ENCODE peak calls at places on chromosomes 2 and 18, in eight cellular contexts. One of them, this sample, is unnamed.
A peak's percentile ranks its signal among the peaks of the same experiment; 100 is the strongest.

GRCh38 chr2:74146929-74147728 is 583 bp downstream of the BOLA3 start:
- DNase-seq in sigmoid colon: no peak
- DNase-seq in cardiac fibroblast: peak; percentile 53
- DNase-seq in MM.1S: peak; percentile 45
- DNase-seq in coronary artery: no peak
- DNase-seq in lower lobe of right lung: no peak
- DNase-seq in fibroblast of the aortic adventitia: peak; percentile 31
- DNase-seq in GM12865: peak; percentile 61
- DNase-seq in this sample: no peak

GRCh38 chr2:23522726-23523410 is 137.9 kb downstream of the KLHL29 start:
- DNase-seq in cardiac fibroblast: no peak
- DNase-seq in lower lobe of right lung: no peak
- DNase-seq in fibroblast of the aortic adventitia: no peak
- DNase-seq in sigmoid colon: no peak
- DNase-seq in GM12865: no peak
- DNase-seq in coronary artery: no peak
- DNase-seq in MM.1S: no peak
- DNase-seq in this sample: no peak

GRCh38 chr2:19911799-19912509 is 10.2 kb upstream of the TTC32 start:
- DNase-seq in sigmoid colon: no peak
- DNase-seq in coronary artery: no peak
- DNase-seq in fibroblast of the aortic adventitia: peak; percentile 36
- DNase-seq in MM.1S: no peak
- DNase-seq in lower lobe of right lung: no peak
- DNase-seq in cardiac fibroblast: peak; percentile 89
- DNase-seq in GM12865: no peak
- DNase-seq in this sample: peak; percentile 80

GRCh38 chr2:69844560-69844959 is 15.1 kb downstream of the GMCL1 start:
- DNase-seq in sigmoid colon: no peak
- DNase-seq in coronary artery: no peak
- DNase-seq in cardiac fibroblast: no peak
- DNase-seq in fibroblast of the aortic adventitia: no peak
- DNase-seq in lower lobe of right lung: no peak
- DNase-seq in GM12865: no peak
- DNase-seq in MM.1S: no peak
- DNase-seq in this sample: no peak

GRCh38 chr2:216189410-216189809 is 80.3 kb downstream of the XRCC5 start:
- DNase-seq in MM.1S: no peak
- DNase-seq in GM12865: no peak
- DNase-seq in coronary artery: no peak
- DNase-seq in lower lobe of right lung: no peak
- DNase-seq in fibroblast of the aortic adventitia: peak; percentile 16
- DNase-seq in cardiac fibroblast: no peak
- DNase-seq in sigmoid colon: no peak
- DNase-seq in this sample: no peak

GRCh38 chr18:46335551-46336059 is 231.4 kb downstream of the HAUS1 start:
- DNase-seq in lower lobe of right lung: no peak
- DNase-seq in cardiac fibroblast: no peak
- DNase-seq in MM.1S: no peak
- DNase-seq in sigmoid colon: peak; percentile 58
- DNase-seq in GM12865: no peak
- DNase-seq in coronary artery: no peak
- DNase-seq in fibroblast of the aortic adventitia: no peak
- DNase-seq in this sample: no peak

GRCh38 chr18:70322928-70323327 is 34.1 kb downstream of the SOCS6 start:
- DNase-seq in coronary artery: no peak
- DNase-seq in MM.1S: no peak
- DNase-seq in sigmoid colon: no peak
- DNase-seq in cardiac fibroblast: peak; percentile 43
- DNase-seq in fibroblast of the aortic adventitia: peak; percentile 71
- DNase-seq in GM12865: no peak
- DNase-seq in lower lobe of right lung: no peak
- DNase-seq in this sample: peak; percentile 48

GRCh38 chr2:126299469-126299976 is 356.4 kb upstream of the GYPC start:
- DNase-seq in MM.1S: no peak
- DNase-seq in cardiac fibroblast: no peak
- DNase-seq in GM12865: no peak
- DNase-seq in fibroblast of the aortic adventitia: no peak
- DNase-seq in coronary artery: no peak
- DNase-seq in lower lobe of right lung: no peak
- DNase-seq in sigmoid colon: no peak
- DNase-seq in this sample: no peak

GRCh38 chr18:5424903-5425302 is 118.9 kb downstream of the EPB41L3 start:
- DNase-seq in GM12865: peak; percentile 32
- DNase-seq in lower lobe of right lung: no peak
- DNase-seq in sigmoid colon: no peak
- DNase-seq in coronary artery: no peak
- DNase-seq in cardiac fibroblast: peak; percentile 56
- DNase-seq in MM.1S: peak; percentile 59
- DNase-seq in fibroblast of the aortic adventitia: peak; percentile 46
- DNase-seq in this sample: peak; percentile 51

GRCh38 chr18:8468911-8469310 is 140.3 kb upstream of the RAB12 start:
- DNase-seq in MM.1S: no peak
- DNase-seq in lower lobe of right lung: no peak
- DNase-seq in sigmoid colon: no peak
- DNase-seq in cardiac fibroblast: peak; percentile 55
- DNase-seq in fibroblast of the aortic adventitia: peak; percentile 36
- DNase-seq in GM12865: no peak
- DNase-seq in coronary artery: no peak
- DNase-seq in this sample: peak; percentile 71

GRCh38 chr2:106596844-106597243 is 109.7 kb downstream of the CD8B2 start:
- DNase-seq in coronary artery: no peak
- DNase-seq in GM12865: peak; percentile 6
- DNase-seq in lower lobe of right lung: no peak
- DNase-seq in fibroblast of the aortic adventitia: no peak
- DNase-seq in MM.1S: no peak
- DNase-seq in cardiac fibroblast: peak; percentile 4
- DNase-seq in sigmoid colon: no peak
- DNase-seq in this sample: no peak
- TF ChIP-seq CTCF in coronary artery: no peak
- TF ChIP-seq CTCF in GM12865: peak; percentile 29
- TF ChIP-seq CTCF in lower lobe of right lung: peak; percentile 17
- TF ChIP-seq CTCF in fibroblast of the aortic adventitia: peak; percentile 40
- TF ChIP-seq CTCF in MM.1S: peak; percentile 17
- TF ChIP-seq CTCF in cardiac fibroblast: peak; percentile 27
- TF ChIP-seq CTCF in sigmoid colon: no peak
- TF ChIP-seq CTCF in this sample: peak; percentile 18

GRCh38 chr2:64023485-64024258 is 4.4 kb upstream of the VPS54 start:
- DNase-seq in GM12865: peak; percentile 27
- DNase-seq in sigmoid colon: no peak
- DNase-seq in cardiac fibroblast: no peak
- DNase-seq in lower lobe of right lung: no peak
- DNase-seq in MM.1S: peak; percentile 73
- DNase-seq in coronary artery: no peak
- DNase-seq in fibroblast of the aortic adventitia: no peak
- DNase-seq in this sample: no peak

GRCh38 chr2:64019975-64020281 is 700 bp upstream of the VPS54 start:
- DNase-seq in lower lobe of right lung: no peak
- DNase-seq in fibroblast of the aortic adventitia: peak; percentile 69
- DNase-seq in cardiac fibroblast: no peak
- DNase-seq in MM.1S: peak; percentile 39
- DNase-seq in GM12865: no peak
- DNase-seq in sigmoid colon: no peak
- DNase-seq in coronary artery: no peak
- DNase-seq in this sample: no peak

GRCh38 chr2:64019083-64019974 is at the start of gene VPS54:
- DNase-seq in sigmoid colon: peak; percentile 82
- DNase-seq in coronary artery: peak; percentile 81
- DNase-seq in cardiac fibroblast: peak; percentile 65
- DNase-seq in GM12865: peak; percentile 70
- DNase-seq in MM.1S: peak; percentile 55
- DNase-seq in lower lobe of right lung: peak; percentile 76
- DNase-seq in fibroblast of the aortic adventitia: peak; percentile 62
- DNase-seq in this sample: no peak

GRCh38 chr2:64024259-64024949 is 5.2 kb upstream of the VPS54 start:
- DNase-seq in cardiac fibroblast: no peak
- DNase-seq in fibroblast of the aortic adventitia: no peak
- DNase-seq in sigmoid colon: no peak
- DNase-seq in GM12865: no peak
- DNase-seq in coronary artery: no peak
- DNase-seq in lower lobe of right lung: no peak
- DNase-seq in MM.1S: no peak
- DNase-seq in this sample: no peak

GRCh38 chr2:64021578-64021977 is 2.4 kb upstream of the VPS54 start:
- DNase-seq in sigmoid colon: no peak
- DNase-seq in cardiac fibroblast: peak; percentile 35
- DNase-seq in coronary artery: no peak
- DNase-seq in MM.1S: no peak
- DNase-seq in lower lobe of right lung: no peak
- DNase-seq in GM12865: no peak
- DNase-seq in fibroblast of the aortic adventitia: no peak
- DNase-seq in this sample: no peak
- H3K4me3 ChIP-seq in sigmoid colon: no peak overlapping the region
- H3K4me3 ChIP-seq in cardiac fibroblast: no peak overlapping the region
- H3K4me3 ChIP-seq in coronary artery: no peak overlapping the region
- H3K4me3 ChIP-seq in MM.1S: no peak overlapping the region
- H3K4me3 ChIP-seq in lower lobe of right lung: no peak overlapping the region
- H3K4me3 ChIP-seq in GM12865: no peak overlapping the region
- H3K4me3 ChIP-seq in fibroblast of the aortic adventitia: no peak overlapping the region
- H3K4me3 ChIP-seq in this sample: no peak overlapping the region

GRCh38 chr2:88919087-88919738 is 227.7 kb downstream of the RPIA start:
- DNase-seq in cardiac fibroblast: peak; percentile 57
- DNase-seq in coronary artery: no peak
- DNase-seq in GM12865: peak; percentile 21
- DNase-seq in MM.1S: peak; percentile 39
- DNase-seq in fibroblast of the aortic adventitia: peak; percentile 57
- DNase-seq in lower lobe of right lung: no peak
- DNase-seq in sigmoid colon: no peak
- DNase-seq in this sample: no peak
- TF ChIP-seq CTCF in cardiac fibroblast: peak; percentile 76
- TF ChIP-seq CTCF in coronary artery: peak; percentile 38
- TF ChIP-seq CTCF in GM12865: peak; percentile 49
- TF ChIP-seq CTCF in MM.1S: peak; percentile 71
- TF ChIP-seq CTCF in fibroblast of the aortic adventitia: peak; percentile 81
- TF ChIP-seq CTCF in lower lobe of right lung: peak; percentile 54
- TF ChIP-seq CTCF in sigmoid colon: peak; percentile 24
- TF ChIP-seq CTCF in this sample: peak; percentile 69

GRCh38 chr18:47893939-47894699 is 36.3 kb downstream of the SMAD2 start:
- DNase-seq in MM.1S: no peak
- DNase-seq in GM12865: no peak
- DNase-seq in coronary artery: no peak
- DNase-seq in fibroblast of the aortic adventitia: peak; percentile 39
- DNase-seq in lower lobe of right lung: no peak
- DNase-seq in sigmoid colon: no peak
- DNase-seq in cardiac fibroblast: no peak
- DNase-seq in this sample: no peak

GRCh38 chr18:47895565-47896250 is 34.8 kb downstream of the SMAD2 start:
- DNase-seq in GM12865: no peak
- DNase-seq in MM.1S: no peak
- DNase-seq in coronary artery: no peak
- DNase-seq in sigmoid colon: no peak
- DNase-seq in lower lobe of right lung: no peak
- DNase-seq in fibroblast of the aortic adventitia: no peak
- DNase-seq in cardiac fibroblast: no peak
- DNase-seq in this sample: no peak

GRCh38 chr18:47898055-47898454 is 32.4 kb downstream of the SMAD2 start:
- DNase-seq in sigmoid colon: no peak
- DNase-seq in cardiac fibroblast: no peak
- DNase-seq in coronary artery: no peak
- DNase-seq in MM.1S: no peak
- DNase-seq in GM12865: no peak
- DNase-seq in fibroblast of the aortic adventitia: peak; percentile 13
- DNase-seq in lower lobe of right lung: no peak
- DNase-seq in this sample: no peak

GRCh38 chr18:47888156-47888555 is 42.3 kb downstream of the SMAD2 start:
- DNase-seq in coronary artery: no peak
- DNase-seq in GM12865: no peak
- DNase-seq in lower lobe of right lung: no peak
- DNase-seq in cardiac fibroblast: no peak
- DNase-seq in sigmoid colon: no peak
- DNase-seq in fibroblast of the aortic adventitia: no peak
- DNase-seq in MM.1S: no peak
- DNase-seq in this sample: no peak

DNA sequence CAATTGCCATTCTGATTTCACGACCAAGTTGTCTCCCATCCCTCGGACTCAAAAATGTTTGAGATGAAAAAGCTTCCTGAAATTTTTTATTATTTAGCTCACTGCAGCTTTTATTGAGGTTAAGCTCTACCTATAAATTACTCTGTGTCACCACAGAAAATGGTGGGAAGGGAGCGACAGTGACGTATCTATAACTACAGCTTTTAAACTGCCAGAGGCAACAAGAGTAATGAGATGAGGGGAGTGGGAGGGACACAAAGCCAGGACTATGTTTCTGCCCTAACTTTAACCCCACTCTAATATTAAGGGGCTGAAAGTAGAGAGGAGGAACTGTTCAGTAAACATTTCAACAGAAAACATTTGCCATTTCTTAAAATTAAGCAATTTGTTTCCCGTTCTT is 37.4 kb downstream of the SMAD2 start:
- DNase-seq in cardiac fibroblast: no peak
- DNase-seq in lower lobe of right lung: no peak
- DNase-seq in MM.1S: no peak
- DNase-seq in coronary artery: no peak
- DNase-seq in fibroblast of the aortic adventitia: no peak
- DNase-seq in GM12865: no peak
- DNase-seq in sigmoid colon: no peak
- DNase-seq in this sample: no peak
- H3K4me3 ChIP-seq in cardiac fibroblast: no peak overlapping the region
- H3K4me3 ChIP-seq in lower lobe of right lung: no peak overlapping the region
- H3K4me3 ChIP-seq in MM.1S: no peak overlapping the region
- H3K4me3 ChIP-seq in coronary artery: no peak overlapping the region
- H3K4me3 ChIP-seq in fibroblast of the aortic adventitia: no peak overlapping the region
- H3K4me3 ChIP-seq in GM12865: no peak overlapping the region
- H3K4me3 ChIP-seq in sigmoid colon: no peak overlapping the region
- H3K4me3 ChIP-seq in this sample: no peak overlapping the region

GRCh38 chr18:73891572-73892421 is 255.8 kb downstream of the FBXO15 start:
- DNase-seq in sigmoid colon: no peak
- DNase-seq in lower lobe of right lung: no peak
- DNase-seq in GM12865: no peak
- DNase-seq in coronary artery: no peak
- DNase-seq in fibroblast of the aortic adventitia: no peak
- DNase-seq in MM.1S: no peak
- DNase-seq in cardiac fibroblast: no peak
- DNase-seq in this sample: no peak
- TF ChIP-seq CTCF in sigmoid colon: no peak
- TF ChIP-seq CTCF in lower lobe of right lung: no peak
- TF ChIP-seq CTCF in GM12865: no peak
- TF ChIP-seq CTCF in coronary artery: no peak
- TF ChIP-seq CTCF in fibroblast of the aortic adventitia: no peak
- TF ChIP-seq CTCF in MM.1S: no peak
- TF ChIP-seq CTCF in cardiac fibroblast: no peak
- TF ChIP-seq CTCF in this sample: peak; percentile 14

GRCh38 chr2:237603718-237604362 is 13.3 kb upstream of the RAB17 start:
- DNase-seq in MM.1S: peak; percentile 91
- DNase-seq in lower lobe of right lung: no peak
- DNase-seq in GM12865: peak; percentile 52
- DNase-seq in sigmoid colon: no peak
- DNase-seq in cardiac fibroblast: peak; percentile 85
- DNase-seq in coronary artery: no peak
- DNase-seq in fibroblast of the aortic adventitia: peak; percentile 37
- DNase-seq in this sample: no peak
- H3K4me3 ChIP-seq in MM.1S: no peak overlapping the region
- H3K4me3 ChIP-seq in lower lobe of right lung: peak overlapping the region; percentile 10
- H3K4me3 ChIP-seq in GM12865: no peak overlapping the region
- H3K4me3 ChIP-seq in sigmoid colon: no peak overlapping the region
- H3K4me3 ChIP-seq in cardiac fibroblast: no peak overlapping the region
- H3K4me3 ChIP-seq in coronary artery: no peak overlapping the region
- H3K4me3 ChIP-seq in fibroblast of the aortic adventitia: no peak overlapping the region
- H3K4me3 ChIP-seq in this sample: no peak overlapping the region

GRCh38 chr2:63841254-63842022 is at the start of gene UGP2:
- DNase-seq in MM.1S: peak; percentile 89
- DNase-seq in cardiac fibroblast: peak; percentile 96
- DNase-seq in GM12865: peak; percentile 93
- DNase-seq in fibroblast of the aortic adventitia: peak; percentile 90
- DNase-seq in sigmoid colon: peak; percentile 96
- DNase-seq in lower lobe of right lung: peak; percentile 94
- DNase-seq in coronary artery: peak; percentile 97
- DNase-seq in this sample: peak; percentile 79
- TF ChIP-seq CTCF in MM.1S: peak; percentile 33
- TF ChIP-seq CTCF in cardiac fibroblast: no peak
- TF ChIP-seq CTCF in GM12865: no peak
- TF ChIP-seq CTCF in fibroblast of the aortic adventitia: peak; percentile 43
- TF ChIP-seq CTCF in sigmoid colon: no peak
- TF ChIP-seq CTCF in lower lobe of right lung: peak; percentile 39
- TF ChIP-seq CTCF in coronary artery: no peak
- TF ChIP-seq CTCF in this sample: peak; percentile 28

This sample was measured in astrocyte of the cerebellum.